ENCODE peak calls at places on chromosomes 1 and 21, in ten cellular contexts. M is GM13977, T is AG04450, N is LNCaP clone FGC, B is lower lobe of right lung, G is neural progenitor cell, S is cardiac muscle cell, I is heart right ventricle, D is transverse colon, K is brain microvascular endothelial cell. Z is an unnamed sample.

GRCh38 chr1:209650454-209650853 is 1.8 kb downstream of the LAMB3 start:
- DNase-seq in M (no peak), T (no peak), N (no peak), B (no peak), G (no peak), S (no peak), I (no peak), D (no peak), K (no peak), Z (no peak)

GRCh38 chr1:26471498-26472329 is 526 bp upstream of the HMGN2 start:
- DNase-seq in M (peak; percentile 47), T (peak; percentile 32), N (no peak), B (peak; percentile 90), G (peak; percentile 90), S (peak; percentile 78), I (peak; percentile 47), D (peak; percentile 69), K (peak; percentile 53), Z (peak; percentile 64)

GRCh38 chr1:11888206-11888876 is 29.6 kb upstream of the NPPB start:
- DNase-seq in M (no peak), T (no peak), N (no peak), B (no peak), G (no peak), S (no peak), I (no peak), D (no peak), K (no peak), Z (no peak)

GRCh38 chr1:84944767-84945486 is 51.9 kb upstream of the LPAR3 start:
- DNase-seq in M (peak; percentile 58), T (peak; percentile 90), N (peak; percentile 82), B (no peak), G (peak; percentile 89), S (peak; percentile 87), I (peak; percentile 79), D (peak; percentile 67), K (peak; percentile 58), Z (peak; percentile 59)

GRCh38 chr1:58687516-58687915 is 12.3 kb downstream of the MYSM1 start:
- DNase-seq in M (no peak), T (no peak), N (peak; percentile 90), B (no peak), G (no peak), S (no peak), I (no peak), D (no peak), K (no peak), Z (no peak)

GRCh38 chr1:99680258-99680657 is 34.3 kb downstream of the PALMD start:
- DNase-seq in M (no peak), T (no peak), N (no peak), B (no peak), G (no peak), S (no peak), I (no peak), D (no peak), K (peak; percentile 40), Z (no peak)

GRCh38 chr1:41286992-41287391 is 44.9 kb upstream of the SCMH1 start:
- DNase-seq in M (no peak), T (no peak), N (no peak), B (no peak), G (no peak), S (no peak), I (no peak), D (no peak), K (no peak), Z (no peak)

GRCh38 chr1:212039622-212040021 is 4.1 kb downstream of the DTL start:
- DNase-seq in M (no peak), T (no peak), N (no peak), B (no peak), G (no peak), S (no peak), I (no peak), D (no peak), K (no peak), Z (no peak)

GRCh38 chr1:10070206-10070605 is 37.4 kb downstream of the UBE4B start:
- DNase-seq in M (no peak), T (no peak), N (no peak), B (no peak), G (no peak), S (no peak), I (no peak), D (no peak), K (no peak), Z (no peak)

GRCh38 chr1:204151562-204152309 is at the start of gene ETNK2:
- DNase-seq in M (peak; percentile 71), T (no peak), N (no peak), B (peak; percentile 61), G (peak; percentile 84), S (peak; percentile 67), I (peak; percentile 67), D (peak; percentile 57), K (no peak), Z (peak; percentile 73)

GRCh38 chr1:232283864-232284263 is 346.1 kb downstream of the SIPA1L2 start:
- DNase-seq in M (no peak), T (no peak), N (no peak), B (no peak), G (no peak), S (no peak), I (no peak), D (no peak), K (no peak), Z (no peak)

GRCh38 chr1:151611288-151611790 is 511 bp upstream of the SNX27 start:
- DNase-seq in M (no peak), T (no peak), N (no peak), B (peak; percentile 64), G (no peak), S (no peak), I (no peak), D (peak; percentile 14), K (peak; percentile 34), Z (no peak)

GRCh38 chr21:35346697-35347096 is 297.6 kb upstream of the RUNX1 start:
- DNase-seq in M (no peak), T (no peak), N (no peak), B (no peak), G (no peak), S (no peak), I (no peak), D (no peak), K (no peak), Z (no peak)

DNA sequence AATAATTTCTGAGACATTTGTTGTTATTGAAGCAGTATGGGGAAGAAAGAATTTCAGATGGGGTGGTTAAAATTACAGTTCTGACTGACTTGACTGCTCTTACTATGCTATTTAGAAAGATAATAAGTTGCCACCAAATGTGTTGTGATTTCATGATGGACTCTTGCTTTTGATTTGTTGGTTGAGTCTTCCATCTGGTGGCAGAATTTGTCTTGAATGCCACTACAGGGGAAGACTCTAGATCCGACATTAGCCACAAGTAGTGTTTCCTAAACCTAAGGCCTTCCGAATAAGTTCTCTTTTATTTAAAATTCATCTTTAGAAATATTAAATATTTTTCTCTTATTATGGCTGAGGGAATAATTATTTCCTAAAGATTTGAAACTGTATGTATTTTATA is 190.9 kb upstream of the ADGRL4 start:
- DNase-seq in M (no peak), T (no peak), N (no peak), B (no peak), G (peak; percentile 34), S (peak; percentile 16), I (peak; percentile 16), D (no peak), K (peak; percentile 19), Z (no peak)
- TF ChIP-seq CTCF in M (peak; percentile 38), T (peak; percentile 24), N (peak; percentile 68), B (peak; percentile 43), G (peak; percentile 46), S (peak; percentile 40), I (peak; percentile 56), D (no peak), K (peak; percentile 48), Z (peak; percentile 15)

DNA sequence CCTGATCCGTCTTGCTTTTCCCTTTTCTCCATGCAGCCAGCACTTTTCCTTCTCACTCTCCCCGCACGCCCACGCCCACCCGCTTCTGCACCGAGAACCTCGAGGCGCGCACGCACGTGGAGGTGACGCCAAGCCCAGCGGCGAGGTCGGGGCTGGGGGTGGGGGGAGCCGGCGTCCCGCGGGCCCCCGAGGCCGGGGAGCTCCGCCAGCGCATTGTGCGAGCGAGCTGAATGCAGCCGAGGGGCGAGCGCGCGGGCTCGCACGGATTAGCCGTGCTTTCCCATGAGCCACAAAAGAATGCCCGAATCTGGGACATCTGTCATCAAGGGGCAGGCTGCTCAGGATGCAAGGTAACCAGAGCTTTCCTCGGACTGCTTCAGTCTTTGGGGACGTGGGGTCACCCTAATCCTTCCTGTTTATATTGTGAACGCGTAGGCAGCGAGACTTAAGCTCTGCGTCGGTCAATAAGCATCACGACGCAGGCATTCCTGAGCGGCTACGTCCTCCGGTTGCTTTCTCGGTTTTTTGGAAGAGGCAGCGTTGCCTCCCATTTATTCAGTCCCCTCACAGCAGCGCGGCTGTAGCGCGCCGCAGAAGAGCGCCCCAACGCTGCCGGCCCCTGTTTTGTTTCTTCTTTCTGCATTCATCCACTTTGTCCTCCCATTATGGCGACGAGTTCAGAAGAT is 67.3 kb upstream of the AKT3 start:
- DNase-seq in M (peak; percentile 43), T (peak; percentile 72), N (no peak), B (peak; percentile 52), G (peak; percentile 95), S (peak; percentile 39), I (peak; percentile 9), D (peak; percentile 15), K (peak; percentile 85), Z (peak; percentile 53)
- TF ChIP-seq CTCF in M (peak; percentile 18), T (peak; percentile 29), N (no peak), B (no peak), G (peak; percentile 27), S (no peak), I (peak; percentile 18), D (no peak), K (peak; percentile 26), Z (peak; percentile 5)

GRCh38 chr21:19771881-19772280 is 1226.3 kb upstream of the NCAM2 start:
- DNase-seq in M (no peak), T (no peak), N (no peak), B (no peak), G (no peak), S (no peak), I (no peak), D (no peak), K (no peak), Z (no peak)
- TF ChIP-seq CTCF in M (no peak), T (no peak), N (no peak), B (no peak), G (no peak), S (no peak), I (no peak), D (no peak), K (no peak), Z (no peak)

GRCh38 chr21:21232320-21232719 is 234.1 kb downstream of the NCAM2 start:
- DNase-seq in M (no peak), T (peak; percentile 29), N (peak; percentile 54), B (no peak), G (peak; percentile 42), S (peak; percentile 35), I (no peak), D (peak; percentile 7), K (peak; percentile 4), Z (no peak)
- TF ChIP-seq CTCF in M (peak; percentile 5), T (peak; percentile 70), N (peak; percentile 59), B (peak; percentile 28), G (peak; percentile 69), S (peak; percentile 62), I (peak; percentile 32), D (peak; percentile 17), K (peak; percentile 61), Z (no peak)

Z was measured in GM13976.